ENCODE peak calls at places on chromosomes 11 and 22, in seven cellular contexts. U, O, A, Z, D, T and P are unnamed samples.
A peak's percentile ranks its signal among the peaks of the same experiment; 100 is the strongest.

GRCh38 chr11:88799749-88800500 is 265.9 kb downstream of the GRM5 start:
- DNase-seq in U (peak; percentile 16), O (no peak), A (no peak), Z (no peak), D (no peak), T (no peak), P (no peak)

GRCh38 chr22:31093956-31094622 is 13.0 kb downstream of the SMTN start:
- DNase-seq in U (no peak), O (no peak), A (no peak), Z (no peak), D (no peak), T (no peak), P (no peak)

GRCh38 chr11:124897681-124898680 is at the start of gene ROBO4:
- DNase-seq in U (peak; percentile 92), O (no peak), A (no peak), Z (no peak), D (peak; percentile 94), T (no peak), P (no peak)

GRCh38 chr22:41469218-41469851 is 418 bp downstream of the ACO2 start:
- DNase-seq in U (no peak), O (no peak), A (peak; percentile 52), Z (no peak), D (no peak), T (no peak), P (peak; percentile 45)

GRCh38 chr11:120030411-120030810 is 107.5 kb downstream of the TRIM29 start:
- DNase-seq in U (no peak), O (no peak), A (no peak), Z (no peak), D (no peak), T (no peak), P (no peak)

GRCh38 chr11:109350091-109350490 is 71.9 kb upstream of the C11orf87 start:
- DNase-seq in U (no peak), O (no peak), A (no peak), Z (no peak), D (no peak), T (no peak), P (no peak)

GRCh38 chr11:87778341-87778740 is 396.9 kb downstream of the RAB38 start:
- DNase-seq in U (peak; percentile 32), O (no peak), A (no peak), Z (no peak), D (no peak), T (no peak), P (no peak)

GRCh38 chr22:47569389-47570299 is 807.2 kb downstream of the TBC1D22A start:
- DNase-seq in U (no peak), O (no peak), A (no peak), Z (no peak), D (no peak), T (no peak), P (no peak)

GRCh38 chr11:113618360-113618759 is 87.7 kb downstream of the TMPRSS5 start:
- DNase-seq in U (peak; percentile 78), O (no peak), A (no peak), Z (no peak), D (peak; percentile 10), T (no peak), P (no peak)

GRCh38 chr22:37342065-37342464 is 59.8 kb downstream of the CYTH4 start:
- DNase-seq in U (no peak), O (no peak), A (no peak), Z (no peak), D (no peak), T (no peak), P (no peak)

GRCh38 chr11:117356126-117356761 is 28.6 kb downstream of the CEP164 start:
- DNase-seq in U (no peak), O (no peak), A (no peak), Z (no peak), D (no peak), T (peak; percentile 34), P (no peak)

GRCh38 chr11:110565690-110566336 is 136.1 kb downstream of the FDX1 start:
- DNase-seq in U (no peak), O (peak; percentile 70), A (no peak), Z (no peak), D (no peak), T (no peak), P (no peak)

GRCh38 chr11:78645226-78646202 is 70.8 kb upstream of the NARS2 start:
- DNase-seq in U (peak; percentile 22), O (peak; percentile 84), A (peak; percentile 76), Z (peak; percentile 78), D (peak; percentile 72), T (peak; percentile 90), P (peak; percentile 73)

DNA sequence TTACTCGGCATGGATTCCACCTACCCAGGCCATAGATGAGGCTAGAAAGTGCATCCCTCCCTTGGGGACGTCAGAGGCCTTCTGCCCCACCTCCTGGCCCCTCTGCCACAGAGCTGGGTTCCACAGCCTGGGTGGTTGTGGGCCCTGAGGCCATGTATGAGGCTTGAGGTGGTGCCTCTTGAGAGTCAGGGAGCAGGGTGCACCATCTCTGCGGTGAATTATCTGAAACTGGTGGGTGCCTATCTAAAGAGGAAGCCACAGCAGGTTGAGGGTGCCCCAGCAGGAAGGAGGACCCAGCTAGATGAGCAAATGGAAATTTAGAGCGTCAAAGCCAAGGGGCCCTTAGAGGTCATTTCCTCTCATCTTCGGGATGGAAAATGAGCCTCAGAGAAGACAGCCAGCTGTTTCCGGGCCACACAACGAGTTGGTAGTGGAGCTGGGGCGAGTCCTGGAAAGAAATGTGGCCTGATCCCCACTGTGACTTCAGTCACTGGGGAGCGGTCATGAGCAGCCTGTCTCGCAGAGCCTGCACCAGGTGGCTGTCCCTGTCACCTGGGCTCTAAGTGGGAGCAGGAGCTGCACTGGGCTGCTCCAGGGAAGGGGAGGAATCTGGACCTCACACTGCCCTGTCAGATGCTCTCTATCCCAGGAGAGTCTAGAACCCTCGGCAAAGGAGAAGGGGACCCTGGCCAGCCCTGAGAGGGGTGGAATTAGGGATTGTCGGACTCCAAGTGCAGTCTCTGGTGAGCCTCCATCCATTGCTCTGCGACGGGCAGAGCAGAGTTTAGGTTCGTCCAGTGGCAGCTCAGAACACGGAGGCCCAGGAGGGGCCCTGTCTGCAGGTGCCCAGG is 7.3 kb downstream of the ADORA2A start:
- DNase-seq in U (peak; percentile 19), O (peak; percentile 59), A (no peak), Z (no peak), D (no peak), T (no peak), P (no peak)
- H3K4me1 ChIP-seq in U (peaks cover 33% of the 10 kb centered on the region), O (peaks cover 48% of the 10 kb centered on the region), A (peaks cover 40% of the 10 kb centered on the region), Z (no peaks in the 10 kb centered on the region), D (peaks cover 12% of the 10 kb centered on the region), T (no peaks in the 10 kb centered on the region), P (peaks cover 33% of the 10 kb centered on the region)

DNA sequence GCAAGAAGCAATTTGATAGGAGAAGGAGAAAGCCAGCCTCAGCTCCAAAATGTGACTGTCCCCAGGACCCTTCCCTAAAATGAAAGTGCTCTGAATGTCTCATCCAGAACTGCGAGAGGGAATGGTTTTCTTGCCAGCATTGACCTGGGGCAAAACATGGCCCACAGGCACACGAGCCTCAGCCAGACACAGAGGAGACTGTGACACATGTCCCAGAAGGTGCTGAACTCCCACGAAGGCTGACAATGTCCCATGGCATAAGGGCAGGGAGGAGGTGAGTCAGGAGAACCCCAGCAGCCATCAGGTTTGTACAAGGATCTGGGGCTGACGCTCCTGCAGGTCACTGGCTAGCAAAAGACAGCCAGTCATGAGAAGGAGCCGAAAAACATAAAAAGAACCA is 43.9 kb downstream of the GALNT18 start:
- DNase-seq in U (no peak), O (no peak), A (no peak), Z (no peak), D (no peak), T (no peak), P (no peak)
- H3K9me3 ChIP-seq in U (no peaks in the 10 kb centered on the region), O (no peaks in the 10 kb centered on the region), A (no peaks in the 10 kb centered on the region), Z (no peaks in the 10 kb centered on the region), D (no peaks in the 10 kb centered on the region), T (no peaks in the 10 kb centered on the region), P (no peaks in the 10 kb centered on the region)

GRCh38 chr11:35160902-35161585 is 22.1 kb downstream of the CD44 start:
- DNase-seq in U (no peak), O (no peak), A (no peak), Z (no peak), D (no peak), T (no peak), P (no peak)

GRCh38 chr11:35159111-35159510 is 20.1 kb downstream of the CD44 start:
- DNase-seq in U (no peak), O (no peak), A (no peak), Z (no peak), D (no peak), T (no peak), P (no peak)

GRCh38 chr11:35160248-35160820 is 21.4 kb downstream of the CD44 start:
- DNase-seq in U (no peak), O (no peak), A (no peak), Z (no peak), D (no peak), T (no peak), P (no peak)

GRCh38 chr11:35157814-35158213 is 18.8 kb downstream of the CD44 start:
- DNase-seq in U (no peak), O (no peak), A (no peak), Z (no peak), D (no peak), T (no peak), P (no peak)

DNA sequence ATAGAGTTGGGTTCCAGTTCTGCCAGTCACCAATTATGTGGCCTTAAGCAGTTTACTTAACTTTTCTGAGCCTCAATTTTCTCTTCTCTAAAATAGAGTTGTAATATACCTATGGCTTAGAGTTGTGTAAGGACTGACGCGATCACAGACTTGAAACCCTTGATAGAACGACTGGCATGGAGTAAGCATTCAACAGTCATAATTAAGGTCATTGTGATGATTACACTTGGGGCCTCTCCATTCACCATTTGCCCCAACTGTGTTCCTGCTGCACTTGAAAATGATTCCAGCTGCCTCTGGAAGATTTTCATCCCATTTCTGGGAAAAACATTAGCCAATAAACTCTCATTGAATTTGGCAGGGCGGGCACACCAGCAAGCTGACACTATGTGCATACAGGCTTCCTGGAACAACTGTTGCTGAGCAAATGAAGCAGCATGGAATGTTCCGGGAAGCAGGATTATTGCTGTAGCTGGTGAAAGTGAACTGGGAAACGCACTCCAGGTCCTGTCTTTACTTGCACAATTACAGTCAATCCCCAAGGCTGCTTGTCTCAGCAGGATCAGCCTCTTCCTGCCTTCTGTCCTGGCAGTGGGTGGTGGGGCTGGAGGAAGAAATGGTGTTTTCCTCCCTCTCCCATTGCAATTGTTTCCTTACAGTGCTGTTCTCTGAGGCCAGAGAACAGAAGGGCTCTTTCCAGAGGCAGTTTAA is 19.6 kb downstream of the CD44 start:
- DNase-seq in U (no peak), O (no peak), A (no peak), Z (no peak), D (no peak), T (no peak), P (no peak)
- H3K4me1 ChIP-seq in U (peaks cover 36% of the 10 kb centered on the region), O (peaks cover 66% of the 10 kb centered on the region), A (peaks cover 26% of the 10 kb centered on the region), Z (peaks cover 10% of the 10 kb centered on the region), D (peaks cover 46% of the 10 kb centered on the region), T (peaks cover 13% of the 10 kb centered on the region), P (no peaks in the 10 kb centered on the region)

DNA sequence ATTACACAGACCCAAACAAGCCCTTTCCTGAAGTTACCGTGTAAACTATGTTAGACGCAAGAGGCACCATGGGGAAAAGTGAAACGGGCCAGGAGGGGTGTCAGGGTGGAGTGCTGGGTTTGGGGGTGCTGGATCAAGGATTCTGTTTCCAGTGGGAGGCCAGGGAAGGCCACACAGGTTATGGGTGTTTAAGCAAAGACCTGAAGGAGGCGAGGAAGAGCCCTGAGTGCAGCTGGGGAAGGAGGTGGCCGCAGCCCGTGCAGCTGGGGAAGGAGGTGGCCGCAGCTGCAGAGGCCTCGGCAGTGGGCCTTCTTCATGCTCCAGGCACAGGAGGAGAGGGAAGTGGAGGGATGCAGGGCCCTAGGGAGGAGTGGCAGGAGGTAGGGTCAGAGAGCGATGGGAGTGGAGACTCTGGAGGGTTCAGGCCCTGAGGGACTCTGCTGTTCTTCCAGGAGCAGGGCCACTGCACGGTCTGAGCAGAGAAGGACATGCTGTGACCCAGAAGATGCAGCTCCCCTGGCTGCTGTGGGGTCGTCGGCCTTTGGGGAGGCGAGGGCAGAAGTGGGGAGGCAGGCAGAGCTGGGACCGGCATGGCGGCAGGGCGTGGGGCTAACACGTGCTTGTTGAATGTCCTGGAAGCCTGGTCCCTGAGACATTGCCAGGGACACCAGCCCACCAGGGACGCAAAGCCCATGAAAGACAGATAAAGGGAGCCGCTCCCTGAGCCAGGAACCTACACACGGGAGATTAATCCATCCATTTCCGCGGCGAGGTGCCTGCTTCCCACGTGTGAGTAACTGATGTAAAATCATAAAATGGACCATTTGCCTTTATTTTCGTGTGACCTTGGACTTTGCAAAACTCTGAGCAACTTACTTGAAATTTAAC is 1049.1 kb downstream of the BRD1 start:
- DNase-seq in U (no peak), O (no peak), A (no peak), Z (no peak), D (no peak), T (no peak), P (no peak)
- H3K9me3 ChIP-seq in U (peaks cover 8% of the 10 kb centered on the region), O (peaks cover 7% of the 10 kb centered on the region), A (peaks cover 2% of the 10 kb centered on the region), Z (no peaks in the 10 kb centered on the region), D (peaks cover 54% of the 10 kb centered on the region), T (no peaks in the 10 kb centered on the region), P (peaks cover 17% of the 10 kb centered on the region)